ENCODE peak calls at places on chromosomes 13 and 19, in ten cellular contexts. One of them, this sample, is unnamed.

GRCh38 chr19:41547569-41547968 is 28.4 kb upstream of the CEACAM21 start:
- DNase-seq in left ventricle myocardium inferior: no peak
- DNase-seq in fibroblast of lung: no peak
- DNase-seq in A549: no peak
- DNase-seq in psoas muscle: no peak
- DNase-seq in body of pancreas: no peak
- DNase-seq in mammary epithelial cell: no peak
- DNase-seq in pancreas: no peak
- DNase-seq in vagina: no peak
- DNase-seq in tibial nerve: no peak
- DNase-seq in this sample: no peak

GRCh38 chr13:75165543-75166230 is 316.3 kb downstream of the TBC1D4 start:
- DNase-seq in left ventricle myocardium inferior: no peak
- DNase-seq in fibroblast of lung: no peak
- DNase-seq in A549: no peak
- DNase-seq in psoas muscle: no peak
- DNase-seq in body of pancreas: no peak
- DNase-seq in mammary epithelial cell: no peak
- DNase-seq in pancreas: no peak
- DNase-seq in vagina: no peak
- DNase-seq in tibial nerve: no peak
- DNase-seq in this sample: no peak

GRCh38 chr19:41564515-41565383 is 11.2 kb upstream of the CEACAM21 start:
- DNase-seq in left ventricle myocardium inferior: no peak
- DNase-seq in fibroblast of lung: no peak
- DNase-seq in A549: no peak
- DNase-seq in psoas muscle: no peak
- DNase-seq in body of pancreas: no peak
- DNase-seq in mammary epithelial cell: no peak
- DNase-seq in pancreas: no peak
- DNase-seq in vagina: no peak
- DNase-seq in tibial nerve: no peak
- DNase-seq in this sample: no peak

GRCh38 chr19:41698746-41699230 is 9.6 kb upstream of the CEACAM5 start:
- DNase-seq in left ventricle myocardium inferior: no peak
- DNase-seq in fibroblast of lung: no peak
- DNase-seq in A549: peak
- DNase-seq in psoas muscle: no peak
- DNase-seq in body of pancreas: peak
- DNase-seq in mammary epithelial cell: no peak
- DNase-seq in pancreas: no peak
- DNase-seq in vagina: no peak
- DNase-seq in tibial nerve: no peak
- DNase-seq in this sample: no peak

GRCh38 chr13:43760257-43760656 is 26.5 kb downstream of the ENOX1 start:
- DNase-seq in left ventricle myocardium inferior: no peak
- DNase-seq in fibroblast of lung: no peak
- DNase-seq in A549: no peak
- DNase-seq in psoas muscle: no peak
- DNase-seq in body of pancreas: no peak
- DNase-seq in mammary epithelial cell: no peak
- DNase-seq in pancreas: no peak
- DNase-seq in vagina: no peak
- DNase-seq in tibial nerve: no peak
- DNase-seq in this sample: no peak

GRCh38 chr19:3693030-3693925 is 7.0 kb downstream of the PIP5K1C start:
- DNase-seq in left ventricle myocardium inferior: no peak
- DNase-seq in fibroblast of lung: no peak
- DNase-seq in A549: no peak
- DNase-seq in psoas muscle: no peak
- DNase-seq in body of pancreas: no peak
- DNase-seq in mammary epithelial cell: no peak
- DNase-seq in pancreas: peak
- DNase-seq in vagina: no peak
- DNase-seq in tibial nerve: no peak
- DNase-seq in this sample: no peak

GRCh38 chr19:12838893-12839656 is 760 bp downstream of the MAST1 start:
- DNase-seq in left ventricle myocardium inferior: no peak
- DNase-seq in fibroblast of lung: no peak
- DNase-seq in A549: no peak
- DNase-seq in psoas muscle: peak
- DNase-seq in body of pancreas: no peak
- DNase-seq in mammary epithelial cell: no peak
- DNase-seq in pancreas: no peak
- DNase-seq in vagina: no peak
- DNase-seq in tibial nerve: no peak
- DNase-seq in this sample: peak

GRCh38 chr13:94312511-94313191 is 166.8 kb downstream of the DCT start:
- DNase-seq in left ventricle myocardium inferior: no peak
- DNase-seq in fibroblast of lung: peak
- DNase-seq in A549: no peak
- DNase-seq in psoas muscle: no peak
- DNase-seq in body of pancreas: no peak
- DNase-seq in mammary epithelial cell: no peak
- DNase-seq in pancreas: no peak
- DNase-seq in vagina: no peak
- DNase-seq in tibial nerve: no peak
- DNase-seq in this sample: no peak

GRCh38 chr13:113110048-113110851 is 4.7 kb downstream of the F7 start:
- DNase-seq in left ventricle myocardium inferior: no peak
- DNase-seq in fibroblast of lung: peak
- DNase-seq in A549: no peak
- DNase-seq in psoas muscle: peak
- DNase-seq in body of pancreas: no peak
- DNase-seq in mammary epithelial cell: no peak
- DNase-seq in pancreas: peak
- DNase-seq in vagina: no peak
- DNase-seq in tibial nerve: no peak
- DNase-seq in this sample: no peak

GRCh38 chr19:7507884-7508283 is 8.0 kb upstream of the ZNF358 start:
- DNase-seq in left ventricle myocardium inferior: peak
- DNase-seq in fibroblast of lung: peak
- DNase-seq in A549: peak
- DNase-seq in psoas muscle: peak
- DNase-seq in body of pancreas: peak
- DNase-seq in mammary epithelial cell: peak
- DNase-seq in pancreas: peak
- DNase-seq in vagina: no peak
- DNase-seq in tibial nerve: peak
- DNase-seq in this sample: peak
- H3K27ac ChIP-seq in left ventricle myocardium inferior: no peak
- H3K27ac ChIP-seq in fibroblast of lung: no peak
- H3K27ac ChIP-seq in A549: peak
- H3K27ac ChIP-seq in psoas muscle: no peak
- H3K27ac ChIP-seq in body of pancreas: no peak
- H3K27ac ChIP-seq in mammary epithelial cell: no peak
- H3K27ac ChIP-seq in pancreas: no peak
- H3K27ac ChIP-seq in vagina: no peak
- H3K27ac ChIP-seq in tibial nerve: no peak
- H3K27ac ChIP-seq in this sample: no peak

GRCh38 chr19:32873560-32873959 is 4.0 kb upstream of the SLC7A9 start:
- DNase-seq in left ventricle myocardium inferior: no peak
- DNase-seq in fibroblast of lung: no peak
- DNase-seq in A549: no peak
- DNase-seq in psoas muscle: no peak
- DNase-seq in body of pancreas: no peak
- DNase-seq in mammary epithelial cell: no peak
- DNase-seq in pancreas: no peak
- DNase-seq in vagina: no peak
- DNase-seq in tibial nerve: no peak
- DNase-seq in this sample: no peak

GRCh38 chr19:32870154-32870573 is 597 bp upstream of the SLC7A9 start:
- DNase-seq in left ventricle myocardium inferior: no peak
- DNase-seq in fibroblast of lung: no peak
- DNase-seq in A549: no peak
- DNase-seq in psoas muscle: peak
- DNase-seq in body of pancreas: no peak
- DNase-seq in mammary epithelial cell: no peak
- DNase-seq in pancreas: no peak
- DNase-seq in vagina: no peak
- DNase-seq in tibial nerve: no peak
- DNase-seq in this sample: no peak

GRCh38 chr19:32872391-32872790 is 2.8 kb upstream of the SLC7A9 start:
- DNase-seq in left ventricle myocardium inferior: no peak
- DNase-seq in fibroblast of lung: no peak
- DNase-seq in A549: no peak
- DNase-seq in psoas muscle: no peak
- DNase-seq in body of pancreas: no peak
- DNase-seq in mammary epithelial cell: no peak
- DNase-seq in pancreas: no peak
- DNase-seq in vagina: no peak
- DNase-seq in tibial nerve: no peak
- DNase-seq in this sample: no peak

GRCh38 chr19:32869369-32870153 is at the start of gene SLC7A9:
- DNase-seq in left ventricle myocardium inferior: no peak
- DNase-seq in fibroblast of lung: no peak
- DNase-seq in A549: no peak
- DNase-seq in psoas muscle: peak
- DNase-seq in body of pancreas: no peak
- DNase-seq in mammary epithelial cell: no peak
- DNase-seq in pancreas: no peak
- DNase-seq in vagina: no peak
- DNase-seq in tibial nerve: no peak
- DNase-seq in this sample: no peak

GRCh38 chr19:32870981-32871451 is 1.4 kb upstream of the SLC7A9 start:
- DNase-seq in left ventricle myocardium inferior: no peak
- DNase-seq in fibroblast of lung: no peak
- DNase-seq in A549: no peak
- DNase-seq in psoas muscle: peak
- DNase-seq in body of pancreas: no peak
- DNase-seq in mammary epithelial cell: no peak
- DNase-seq in pancreas: no peak
- DNase-seq in vagina: peak
- DNase-seq in tibial nerve: no peak
- DNase-seq in this sample: no peak
- TF ChIP-seq CTCF in left ventricle myocardium inferior: no peak
- TF ChIP-seq CTCF in fibroblast of lung: no peak
- TF ChIP-seq CTCF in A549: no peak
- TF ChIP-seq CTCF in psoas muscle: no peak
- TF ChIP-seq CTCF in body of pancreas: no peak
- TF ChIP-seq CTCF in mammary epithelial cell: no peak
- TF ChIP-seq CTCF in pancreas: no peak
- TF ChIP-seq CTCF in vagina: no peak
- TF ChIP-seq CTCF in tibial nerve: no peak
- TF ChIP-seq CTCF in this sample: no peak

GRCh38 chr13:20518652-20519051 is 7.0 kb downstream of the CRYL1 start:
- DNase-seq in left ventricle myocardium inferior: no peak
- DNase-seq in fibroblast of lung: no peak
- DNase-seq in A549: no peak
- DNase-seq in psoas muscle: no peak
- DNase-seq in body of pancreas: no peak
- DNase-seq in mammary epithelial cell: no peak
- DNase-seq in pancreas: no peak
- DNase-seq in vagina: no peak
- DNase-seq in tibial nerve: no peak
- DNase-seq in this sample: no peak

GRCh38 chr13:20525144-20525600 is 485 bp downstream of the CRYL1 start:
- DNase-seq in left ventricle myocardium inferior: peak
- DNase-seq in fibroblast of lung: peak
- DNase-seq in A549: no peak
- DNase-seq in psoas muscle: peak
- DNase-seq in body of pancreas: peak
- DNase-seq in mammary epithelial cell: peak
- DNase-seq in pancreas: peak
- DNase-seq in vagina: no peak
- DNase-seq in tibial nerve: no peak
- DNase-seq in this sample: peak

GRCh38 chr13:20519887-20520286 is 5.8 kb downstream of the CRYL1 start:
- DNase-seq in left ventricle myocardium inferior: no peak
- DNase-seq in fibroblast of lung: no peak
- DNase-seq in A549: no peak
- DNase-seq in psoas muscle: no peak
- DNase-seq in body of pancreas: no peak
- DNase-seq in mammary epithelial cell: no peak
- DNase-seq in pancreas: no peak
- DNase-seq in vagina: no peak
- DNase-seq in tibial nerve: no peak
- DNase-seq in this sample: no peak

GRCh38 chr13:20525601-20526544 is at the start of gene CRYL1:
- DNase-seq in left ventricle myocardium inferior: peak
- DNase-seq in fibroblast of lung: peak
- DNase-seq in A549: peak
- DNase-seq in psoas muscle: peak
- DNase-seq in body of pancreas: peak
- DNase-seq in mammary epithelial cell: peak
- DNase-seq in pancreas: peak
- DNase-seq in vagina: no peak
- DNase-seq in tibial nerve: peak
- DNase-seq in this sample: peak

GRCh38 chr13:20521388-20521787 is 4.3 kb downstream of the CRYL1 start:
- DNase-seq in left ventricle myocardium inferior: no peak
- DNase-seq in fibroblast of lung: no peak
- DNase-seq in A549: no peak
- DNase-seq in psoas muscle: no peak
- DNase-seq in body of pancreas: no peak
- DNase-seq in mammary epithelial cell: no peak
- DNase-seq in pancreas: no peak
- DNase-seq in vagina: no peak
- DNase-seq in tibial nerve: no peak
- DNase-seq in this sample: no peak
- H3K27ac ChIP-seq in left ventricle myocardium inferior: no peak
- H3K27ac ChIP-seq in fibroblast of lung: no peak
- H3K27ac ChIP-seq in A549: no peak
- H3K27ac ChIP-seq in psoas muscle: no peak
- H3K27ac ChIP-seq in body of pancreas: no peak
- H3K27ac ChIP-seq in mammary epithelial cell: no peak
- H3K27ac ChIP-seq in pancreas: no peak
- H3K27ac ChIP-seq in vagina: no peak
- H3K27ac ChIP-seq in tibial nerve: no peak
- H3K27ac ChIP-seq in this sample: no peak

DNA sequence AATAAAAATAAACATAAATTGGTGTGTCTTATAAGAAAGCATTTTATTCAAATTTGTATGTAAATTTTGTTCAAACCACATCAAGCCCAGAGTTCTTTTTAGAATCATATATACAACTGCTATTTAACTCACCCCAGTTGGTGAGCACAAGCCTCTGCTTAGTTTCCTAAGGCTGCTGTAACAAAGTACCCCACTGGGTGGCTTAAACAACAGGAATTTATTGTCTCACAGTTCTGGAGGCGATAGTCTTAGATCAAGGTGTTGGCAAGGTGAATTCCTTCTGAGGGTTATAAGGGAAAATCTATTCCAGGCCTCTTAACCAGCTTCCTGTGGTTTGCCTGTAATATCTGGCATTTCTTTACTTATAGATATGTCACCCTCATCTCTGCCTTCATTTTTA is 1133.5 kb downstream of the OLFM4 start:
- DNase-seq in left ventricle myocardium inferior: no peak
- DNase-seq in fibroblast of lung: no peak
- DNase-seq in A549: no peak
- DNase-seq in psoas muscle: no peak
- DNase-seq in body of pancreas: no peak
- DNase-seq in mammary epithelial cell: no peak
- DNase-seq in pancreas: no peak
- DNase-seq in vagina: no peak
- DNase-seq in tibial nerve: no peak
- DNase-seq in this sample: no peak
- TF ChIP-seq CTCF in left ventricle myocardium inferior: no peak
- TF ChIP-seq CTCF in fibroblast of lung: no peak
- TF ChIP-seq CTCF in A549: no peak
- TF ChIP-seq CTCF in psoas muscle: no peak
- TF ChIP-seq CTCF in body of pancreas: no peak
- TF ChIP-seq CTCF in mammary epithelial cell: no peak
- TF ChIP-seq CTCF in pancreas: no peak
- TF ChIP-seq CTCF in vagina: no peak
- TF ChIP-seq CTCF in tibial nerve: no peak
- TF ChIP-seq CTCF in this sample: no peak